ENCODE peak calls at places on chromosome 16, in seven cellular contexts. T, J, X, U, B, M and H are unnamed samples.

GRCh38 chr16:10964891-10965326 is 20.5 kb downstream of the CLEC16A start:
- DNase-seq in T (no peak), J (no peak), X (no peak), U (no peak), B (no peak), M (no peak), H (no peak)

GRCh38 chr16:8882725-8883377 is 700 bp downstream of the LITAFD start:
- DNase-seq in T (peak; percentile 52), J (no peak), X (no peak), U (no peak), B (no peak), M (no peak), H (no peak)

GRCh38 chr16:80122155-80122554 is 418.6 kb upstream of the DYNLRB2 start:
- DNase-seq in T (no peak), J (peak; percentile 23), X (peak; percentile 33), U (no peak), B (no peak), M (no peak), H (no peak)

GRCh38 chr16:86033016-86033474 is 134.1 kb downstream of the IRF8 start:
- DNase-seq in T (no peak), J (no peak), X (no peak), U (peak; percentile 78), B (no peak), M (no peak), H (peak; percentile 80)

GRCh38 chr16:75089486-75090202 is 26.9 kb downstream of the LDHD start:
- DNase-seq in T (no peak), J (no peak), X (no peak), U (no peak), B (no peak), M (no peak), H (no peak)

GRCh38 chr16:70331588-70332358 is 14.9 kb upstream of the DDX19A start:
- DNase-seq in T (no peak), J (no peak), X (no peak), U (peak; percentile 18), B (peak; percentile 9), M (no peak), H (peak; percentile 69)

GRCh38 chr16:67833035-67833417 is 9.1 kb upstream of the THAP11 start:
- DNase-seq in T (no peak), J (no peak), X (no peak), U (no peak), B (peak; percentile 23), M (no peak), H (peak; percentile 55)

GRCh38 chr16:56300901-56301351 is 109.6 kb downstream of the GNAO1 start:
- DNase-seq in T (peak; percentile 60), J (no peak), X (no peak), U (peak; percentile 37), B (no peak), M (no peak), H (no peak)

GRCh38 chr16:17161034-17161433 is 309.7 kb downstream of the XYLT1 start:
- DNase-seq in T (no peak), J (no peak), X (no peak), U (peak; percentile 94), B (no peak), M (no peak), H (no peak)

GRCh38 chr16:17431012-17431411 is 39.7 kb downstream of the XYLT1 start:
- DNase-seq in T (no peak), J (no peak), X (no peak), U (no peak), B (no peak), M (no peak), H (no peak)

GRCh38 chr16:87956169-87956770 is 5.0 kb downstream of the BANP start:
- DNase-seq in T (peak; percentile 88), J (no peak), X (peak; percentile 66), U (peak; percentile 65), B (peak; percentile 31), M (peak; percentile 49), H (peak; percentile 40)

GRCh38 chr16:75929056-75929455 is 202.8 kb upstream of the CPHXL start:
- DNase-seq in T (no peak), J (no peak), X (no peak), U (no peak), B (no peak), M (no peak), H (no peak)

GRCh38 chr16:67356372-67356771 is 29.8 kb downstream of the LRRC36 start:
- DNase-seq in T (no peak), J (no peak), X (no peak), U (no peak), B (no peak), M (no peak), H (no peak)

GRCh38 chr16:87207509-87207908 is 109.7 kb downstream of the C16orf95 start:
- DNase-seq in T (no peak), J (no peak), X (peak; percentile 40), U (no peak), B (no peak), M (no peak), H (no peak)

GRCh38 chr16:23119570-23119969 is 29.7 kb downstream of the USP31 start:
- DNase-seq in T (no peak), J (no peak), X (no peak), U (no peak), B (no peak), M (no peak), H (no peak)

GRCh38 chr16:79286646-79287423 is 313.7 kb downstream of the MAF start:
- DNase-seq in T (peak; percentile 89), J (peak; percentile 47), X (peak; percentile 47), U (peak; percentile 23), B (peak; percentile 61), M (no peak), H (peak; percentile 58)

GRCh38 chr16:22424161-22424937 is 49.9 kb upstream of the CDR2 start:
- DNase-seq in T (no peak), J (peak; percentile 25), X (peak; percentile 35), U (no peak), B (no peak), M (no peak), H (peak; percentile 42)

GRCh38 chr16:54288592-54289241 is 2.1 kb upstream of the IRX3 start:
- DNase-seq in T (peak; percentile 59), J (no peak), X (no peak), U (peak; percentile 32), B (no peak), M (no peak), H (peak; percentile 55)

GRCh38 chr16:54287018-54287757 is 601 bp upstream of the IRX3 start:
- DNase-seq in T (no peak), J (no peak), X (no peak), U (no peak), B (no peak), M (no peak), H (peak; percentile 92)

GRCh38 chr16:54286330-54287017 is at the start of gene IRX3:
- DNase-seq in T (no peak), J (peak; percentile 89), X (peak; percentile 94), U (peak; percentile 96), B (no peak), M (peak; percentile 22), H (peak; percentile 92)

GRCh38 chr16:54289242-54290051 is 2.9 kb upstream of the IRX3 start:
- DNase-seq in T (peak; percentile 56), J (no peak), X (no peak), U (peak; percentile 90), B (no peak), M (no peak), H (peak; percentile 87)

GRCh38 chr16:54287758-54288591 is 1.4 kb upstream of the IRX3 start:
- DNase-seq in T (peak; percentile 30), J (no peak), X (no peak), U (peak; percentile 57), B (no peak), M (no peak), H (peak; percentile 64)
- H3K4me3 ChIP-seq in T (peak overlapping the region; percentile 42), J (peak overlapping the region; percentile 76), X (peak overlapping the region; percentile 71), U (peak overlapping the region; percentile 55), B (no peak overlapping the region), M (no peak overlapping the region), H (peak overlapping the region; percentile 91)

GRCh38 chr16:52441886-52442285 is 105.1 kb downstream of the TOX3 start:
- DNase-seq in T (no peak), J (no peak), X (no peak), U (no peak), B (no peak), M (no peak), H (no peak)
- H3K4me3 ChIP-seq in T (no peak overlapping the region), J (no peak overlapping the region), X (no peak overlapping the region), U (no peak overlapping the region), B (no peak overlapping the region), M (no peak overlapping the region), H (no peak overlapping the region)

DNA sequence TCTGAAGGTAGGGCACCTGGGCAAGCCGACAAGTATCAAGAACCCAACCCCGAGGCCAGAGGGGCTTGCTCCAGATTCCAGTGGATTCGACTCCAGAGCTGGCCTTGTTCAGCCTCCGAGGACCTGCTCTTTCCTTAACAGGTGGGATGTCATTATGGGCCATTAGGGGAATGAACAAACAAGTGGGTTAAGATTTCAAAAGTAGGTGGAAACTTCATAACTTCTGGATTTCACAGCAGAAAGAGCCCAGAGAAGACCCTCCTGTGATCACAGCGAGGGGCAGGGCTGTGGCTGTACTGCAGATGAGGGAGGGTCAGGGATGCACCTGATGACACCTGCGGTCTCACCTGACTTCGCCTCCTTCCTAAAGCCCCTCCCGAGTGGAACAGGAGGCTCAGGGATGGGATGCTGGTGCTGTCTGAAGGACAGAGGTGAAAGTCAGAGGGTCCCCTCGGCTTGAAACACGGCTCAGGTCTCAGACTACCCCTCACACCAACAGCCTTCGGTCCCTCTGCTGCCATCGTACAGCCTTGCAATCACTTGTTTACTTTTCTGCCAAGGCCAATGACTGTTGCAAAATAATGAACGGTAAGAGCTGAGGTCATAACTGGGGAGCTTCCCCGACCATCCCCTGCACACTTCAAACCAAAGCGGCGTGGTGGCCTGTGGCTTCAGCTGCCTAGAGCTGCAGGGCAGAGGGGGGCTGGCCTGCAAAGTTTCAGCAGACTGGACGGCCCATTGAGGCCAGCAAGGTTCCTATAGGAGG is 5.5 kb downstream of the PAM16 start:
- DNase-seq in T (peak; percentile 81), J (no peak), X (no peak), U (no peak), B (no peak), M (no peak), H (no peak)
- H3K4me3 ChIP-seq in T (no peak overlapping the region), J (no peak overlapping the region), X (no peak overlapping the region), U (no peak overlapping the region), B (no peak overlapping the region), M (no peak overlapping the region), H (no peak overlapping the region)

GRCh38 chr16:81975637-81976036 is 35.6 kb downstream of the SDR42E1 start:
- DNase-seq in T (no peak), J (no peak), X (no peak), U (no peak), B (no peak), M (no peak), H (no peak)

GRCh38 chr16:81973737-81974136 is 37.5 kb downstream of the SDR42E1 start:
- DNase-seq in T (no peak), J (no peak), X (no peak), U (no peak), B (no peak), M (no peak), H (peak; percentile 68)

GRCh38 chr16:81967358-81967757 is 43.9 kb downstream of the SDR42E1 start:
- DNase-seq in T (no peak), J (no peak), X (no peak), U (no peak), B (no peak), M (no peak), H (no peak)

GRCh38 chr16:81971853-81972252 is 39.4 kb downstream of the SDR42E1 start:
- DNase-seq in T (no peak), J (no peak), X (no peak), U (no peak), B (no peak), M (no peak), H (no peak)
- H3K4me3 ChIP-seq in T (no peak overlapping the region), J (no peak overlapping the region), X (no peak overlapping the region), U (no peak overlapping the region), B (no peak overlapping the region), M (no peak overlapping the region), H (no peak overlapping the region)